ENCODE peak calls at places on chromosomes 3 and 15, in ten cellular contexts. A is left cardiac atrium; V is activated CD8-positive, alpha-beta T cell treated with anti-CD3 and anti-CD28 coated beads, Interleukin-2, amount 10 ng/mL, durations not matched to agents 7 days and 5 days; T is Right ventricle myocardium inferior; B is psoas muscle; X is T-cell; S is stimulated activated naive CD8-positive, alpha-beta T cell treated with anti-CD3 and anti-CD28 coated beads, Interleukin-15, amount 100 ng/mL, for 72 hours; E is upper lobe of right lung; O is left lobe of liver; I is heart left ventricle. G is an unnamed sample.

GRCh38 chr3:11001020-11001657 is 8.6 kb downstream of the SLC6A1 start:
- ATAC-seq in V (no peak), B (no peak), T (no peak), A (no peak), E (no peak), I (no peak), O (peak; percentile 13), S (no peak), X (no peak), G (no peak)

GRCh38 chr3:131072845-131073244 is 46.2 kb downstream of the NEK11 start:
- ATAC-seq in V (no peak), X (no peak), O (peak; percentile 23), I (peak; percentile 95), A (peak; percentile 95), S (no peak), E (no peak), B (peak; percentile 47), T (peak; percentile 91), G (peak; percentile 63)

GRCh38 chr3:32430900-32431299 is 39.2 kb downstream of the CMTM7 start:
- ATAC-seq in A (no peak), V (no peak), O (no peak), S (no peak), T (no peak), E (no peak), B (no peak), I (no peak), X (no peak), G (no peak)

GRCh38 chr3:32401141-32401540 is 9.5 kb downstream of the CMTM7 start:
- ATAC-seq in I (no peak), B (no peak), E (no peak), A (peak; percentile 15), O (peak; percentile 55), T (no peak), V (no peak), X (no peak), S (peak; percentile 42), G (no peak)

GRCh38 chr3:182605882-182606611 is 187.3 kb upstream of the ATP11B start:
- ATAC-seq in S (no peak), X (no peak), B (no peak), V (no peak), I (no peak), A (no peak), E (peak; percentile 47), T (no peak), O (peak; percentile 53), G (no peak)

GRCh38 chr3:8713901-8714759 is 19.5 kb upstream of the CAV3 start:
- ATAC-seq in T (no peak), E (peak; percentile 16), V (no peak), A (no peak), S (no peak), B (peak; percentile 79), I (peak; percentile 20), X (no peak), O (peak; percentile 23), G (no peak)

GRCh38 chr15:58743161-58743502 is 6.4 kb downstream of the ADAM10 start:
- ATAC-seq in S (no peak), I (peak; percentile 35), X (no peak), E (no peak), A (peak; percentile 34), T (peak; percentile 58), B (no peak), O (peak; percentile 36), V (no peak), G (no peak)

GRCh38 chr3:167198949-167199348 is 181.1 kb downstream of the ZBBX start:
- ATAC-seq in B (no peak), X (no peak), V (no peak), S (no peak), I (no peak), O (no peak), E (no peak), T (no peak), A (no peak), G (no peak)

GRCh38 chr3:146968204-146968651 is 363.1 kb upstream of the PLSCR5 start:
- ATAC-seq in T (no peak), S (no peak), A (no peak), E (no peak), X (no peak), I (no peak), O (no peak), V (no peak), B (no peak), G (no peak)

GRCh38 chr15:37618368-37618767 is 316.1 kb upstream of the TMCO5A start:
- ATAC-seq in I (no peak), X (no peak), T (no peak), B (no peak), V (no peak), O (no peak), S (no peak), A (no peak), E (no peak), G (no peak)

GRCh38 chr15:27805261-27806220 is 293.6 kb downstream of the OCA2 start:
- ATAC-seq in A (no peak), T (no peak), B (no peak), X (no peak), I (no peak), S (no peak), V (no peak), O (no peak), E (peak; percentile 26), G (no peak)

GRCh38 chr3:67598814-67599556 is 55.4 kb downstream of the SUCLG2 start:
- ATAC-seq in E (no peak), A (no peak), S (peak; percentile 69), X (no peak), V (no peak), B (no peak), O (no peak), T (no peak), I (no peak), G (no peak)

GRCh38 chr3:184696643-184697042 is 15.2 kb downstream of the MAGEF1 start:
- ATAC-seq in E (peak; percentile 72), I (no peak), O (peak; percentile 62), S (no peak), B (no peak), X (no peak), T (no peak), A (peak; percentile 43), V (no peak), G (no peak)

GRCh38 chr15:49471733-49472132 is 48.7 kb downstream of the FGF7 start:
- ATAC-seq in E (no peak), I (no peak), S (peak; percentile 58), X (no peak), T (no peak), V (no peak), B (no peak), A (no peak), O (peak; percentile 45), G (no peak)

GRCh38 chr3:38157117-38157516 is 8.2 kb upstream of the OXSR1 start:
- ATAC-seq in E (no peak), A (no peak), V (no peak), I (no peak), T (no peak), O (no peak), B (no peak), X (no peak), S (no peak), G (no peak)

G was measured in gastroesophageal sphincter.